ENCODE peak calls at places on chromosomes 1 and 21, in eight cellular contexts. U, F, Z, J, Q, N, X and M are unnamed samples. For H3K27me3 and H3K9me3, the result is how much of the 10 kb centered on the place peaks cover.

GRCh38 chr1:16256478-16256877 is 19.5 kb upstream of the CPLANE2 start:
- DNase-seq in U (no peak), F (no peak), Z (no peak), J (no peak), Q (no peak), N (peak), X (no peak), M (no peak)

GRCh38 chr1:33322109-33322508 is 1.2 kb upstream of the A3GALT2 start:
- DNase-seq in U (peak), F (no peak), Z (no peak), J (no peak), Q (no peak), N (no peak), X (no peak), M (no peak)

GRCh38 chr1:180811886-180812285 is 100.8 kb upstream of the KIAA1614 start:
- DNase-seq in U (no peak), F (no peak), Z (no peak), J (no peak), Q (no peak), N (no peak), X (no peak), M (no peak)

GRCh38 chr1:115771847-115772457 is 3.4 kb upstream of the CASQ2 start:
- DNase-seq in U (peak), F (peak), Z (peak), J (peak), Q (peak), N (peak), X (no peak), M (peak)

GRCh38 chr1:210394281-210394798 is 65.6 kb downstream of the HHAT start:
- DNase-seq in U (peak), F (no peak), Z (no peak), J (no peak), Q (peak), N (peak), X (no peak), M (peak)

GRCh38 chr1:32772281-32773017 is 44.7 kb downstream of the YARS1 start:
- DNase-seq in U (no peak), F (no peak), Z (no peak), J (no peak), Q (no peak), N (no peak), X (no peak), M (no peak)

GRCh38 chr1:98398649-98399048 is 262.9 kb upstream of the SNX7 start:
- DNase-seq in U (no peak), F (no peak), Z (no peak), J (no peak), Q (no peak), N (no peak), X (no peak), M (no peak)

GRCh38 chr1:206967096-206967851 is 3.0 kb downstream of the FCAMR start:
- DNase-seq in U (no peak), F (no peak), Z (no peak), J (peak), Q (peak), N (peak), X (no peak), M (no peak)

GRCh38 chr1:156476501-156477298 is 23.9 kb downstream of the MEF2D start:
- DNase-seq in U (peak), F (no peak), Z (peak), J (no peak), Q (peak), N (peak), X (no peak), M (peak)

GRCh38 chr1:183987593-183988318 is 49.8 kb downstream of the COLGALT2 start:
- DNase-seq in U (no peak), F (no peak), Z (no peak), J (no peak), Q (no peak), N (no peak), X (no peak), M (no peak)
- H3K27me3 ChIP-seq in U (under half), F (under half), Z (under half), J (under half), Q (under half), N (under half), X (under half), M (under half)

DNA sequence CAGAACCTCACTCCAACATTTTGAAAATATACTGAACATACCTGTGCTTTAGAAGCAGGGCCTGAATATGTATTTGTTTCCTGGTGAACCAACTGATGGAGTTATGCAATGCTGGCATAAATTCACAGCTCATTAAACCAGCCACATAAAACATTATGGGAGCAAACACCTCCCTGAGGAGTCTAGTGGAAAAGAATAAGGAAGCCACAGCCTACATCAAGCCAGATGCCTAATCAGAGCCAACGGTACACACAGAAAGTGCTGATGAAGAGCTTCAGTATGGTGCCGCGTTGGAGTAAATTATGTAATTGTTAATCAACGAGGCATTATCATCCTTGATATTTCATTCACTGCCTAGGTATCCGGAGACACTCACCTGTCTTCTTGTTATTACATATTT is 199.5 kb downstream of the AJAP1 start:
- DNase-seq in U (no peak), F (no peak), Z (no peak), J (peak), Q (no peak), N (no peak), X (no peak), M (no peak)
- H3K4me3 ChIP-seq in U (no peak), F (no peak), Z (no peak), J (no peak), Q (no peak), N (no peak), X (no peak), M (no peak)

DNA sequence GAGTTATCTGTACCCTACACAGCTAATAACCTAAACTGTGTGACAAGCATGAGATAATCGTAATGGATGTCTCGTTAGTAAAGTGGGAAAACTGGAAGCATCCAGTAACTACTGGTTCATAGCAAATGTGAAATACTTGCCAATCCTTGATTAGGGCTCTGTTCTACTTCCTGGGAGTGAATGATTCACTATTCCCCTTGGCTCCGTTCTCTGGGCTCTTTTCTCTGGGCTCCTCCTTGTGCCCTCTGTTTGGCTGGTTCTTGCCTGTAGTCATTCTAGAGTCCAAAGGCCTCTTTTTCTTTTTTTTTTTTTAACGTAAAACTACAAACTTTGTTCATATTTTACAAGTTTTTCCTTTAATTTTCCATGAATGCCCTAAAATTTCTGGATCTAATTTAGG is 465.8 kb upstream of the PLXNA2 start:
- DNase-seq in U (no peak), F (no peak), Z (no peak), J (no peak), Q (no peak), N (no peak), X (no peak), M (peak)
- H3K9me3 ChIP-seq in U (under half), F (under half), Z (under half), J (under half), Q (under half), N (under half), X (under half), M (under half)

GRCh38 chr1:18004257-18004656 is 103.3 kb upstream of the IGSF21 start:
- DNase-seq in U (no peak), F (no peak), Z (no peak), J (peak), Q (no peak), N (no peak), X (no peak), M (no peak)
- H3K27me3 ChIP-seq in U (under half), F (under half), Z (under half), J (under half), Q (half or more), N (under half), X (under half), M (under half)

GRCh38 chr1:3609016-3609768 is 2.1 kb downstream of the MEGF6 start:
- DNase-seq in U (no peak), F (no peak), Z (no peak), J (no peak), Q (no peak), N (no peak), X (no peak), M (no peak)

GRCh38 chr1:3609769-3610157 is 1.5 kb downstream of the MEGF6 start:
- DNase-seq in U (no peak), F (peak), Z (no peak), J (no peak), Q (no peak), N (no peak), X (no peak), M (no peak)

GRCh38 chr1:3611170-3612019 is at the start of gene MEGF6:
- DNase-seq in U (no peak), F (peak), Z (peak), J (peak), Q (peak), N (peak), X (peak), M (peak)

GRCh38 chr1:3610823-3611169 is 512 bp downstream of the MEGF6 start:
- DNase-seq in U (no peak), F (no peak), Z (no peak), J (no peak), Q (no peak), N (no peak), X (no peak), M (no peak)

DNA sequence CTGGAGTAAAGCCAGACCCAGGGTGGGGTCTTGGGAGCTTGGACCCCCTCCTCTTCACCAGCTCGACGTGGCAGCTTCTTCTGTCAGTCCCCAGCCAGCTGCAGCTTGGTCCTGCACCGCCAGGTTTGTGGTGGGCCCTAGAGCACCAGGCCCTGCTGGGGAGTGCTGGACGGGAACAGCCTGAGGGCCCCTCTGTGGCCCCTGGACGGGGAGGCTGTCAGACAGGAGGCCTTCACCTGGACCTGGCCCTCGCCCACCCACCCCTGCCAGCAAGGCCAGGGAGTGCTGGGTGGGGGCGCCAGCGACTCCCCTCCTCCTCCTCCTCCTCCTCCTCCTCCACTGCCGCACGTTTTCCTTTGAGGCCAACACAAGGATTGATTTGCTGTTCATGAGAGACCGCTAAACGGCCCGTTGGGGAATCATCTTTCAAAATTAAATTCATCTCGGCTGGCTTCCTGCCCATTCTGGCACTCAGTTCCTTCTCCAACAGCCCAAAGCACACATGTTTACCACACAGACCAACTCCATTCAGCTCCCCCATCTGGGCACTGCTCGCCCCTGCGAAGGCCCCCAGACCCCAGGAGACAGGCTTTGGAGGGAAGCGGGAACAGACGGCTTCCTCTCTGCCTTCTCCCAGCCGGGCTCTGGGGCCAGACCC is 1.0 kb downstream of the MEGF6 start:
- DNase-seq in U (no peak), F (peak), Z (no peak), J (no peak), Q (no peak), N (no peak), X (no peak), M (no peak)
- H3K4me3 ChIP-seq in U (no peak), F (peak), Z (no peak), J (no peak), Q (no peak), N (no peak), X (peak), M (peak)

GRCh38 chr21:40652436-40652835 is 194.5 kb downstream of the DSCAM start:
- DNase-seq in U (no peak), F (no peak), Z (no peak), J (no peak), Q (no peak), N (no peak), X (no peak), M (no peak)

GRCh38 chr21:40660461-40660860 is 186.5 kb downstream of the DSCAM start:
- DNase-seq in U (no peak), F (no peak), Z (no peak), J (no peak), Q (no peak), N (no peak), X (no peak), M (no peak)

GRCh38 chr21:40662889-40663288 is 184.1 kb downstream of the DSCAM start:
- DNase-seq in U (no peak), F (no peak), Z (no peak), J (no peak), Q (no peak), N (no peak), X (no peak), M (no peak)

GRCh38 chr21:40658237-40658636 is 188.7 kb downstream of the DSCAM start:
- DNase-seq in U (no peak), F (no peak), Z (no peak), J (peak), Q (no peak), N (no peak), X (no peak), M (no peak)
- H3K9me3 ChIP-seq in U (under half), F (under half), Z (under half), J (under half), Q (under half), N (under half), X (under half), M (under half)

GRCh38 chr1:2021550-2021949 is 2.4 kb downstream of the GABRD start:
- DNase-seq in U (no peak), F (no peak), Z (no peak), J (no peak), Q (no peak), N (no peak), X (no peak), M (no peak)
- H3K27me3 ChIP-seq in U (under half), F (half or more), Z (half or more), J (under half), Q (half or more), N (half or more), X (half or more), M (under half)

DNA sequence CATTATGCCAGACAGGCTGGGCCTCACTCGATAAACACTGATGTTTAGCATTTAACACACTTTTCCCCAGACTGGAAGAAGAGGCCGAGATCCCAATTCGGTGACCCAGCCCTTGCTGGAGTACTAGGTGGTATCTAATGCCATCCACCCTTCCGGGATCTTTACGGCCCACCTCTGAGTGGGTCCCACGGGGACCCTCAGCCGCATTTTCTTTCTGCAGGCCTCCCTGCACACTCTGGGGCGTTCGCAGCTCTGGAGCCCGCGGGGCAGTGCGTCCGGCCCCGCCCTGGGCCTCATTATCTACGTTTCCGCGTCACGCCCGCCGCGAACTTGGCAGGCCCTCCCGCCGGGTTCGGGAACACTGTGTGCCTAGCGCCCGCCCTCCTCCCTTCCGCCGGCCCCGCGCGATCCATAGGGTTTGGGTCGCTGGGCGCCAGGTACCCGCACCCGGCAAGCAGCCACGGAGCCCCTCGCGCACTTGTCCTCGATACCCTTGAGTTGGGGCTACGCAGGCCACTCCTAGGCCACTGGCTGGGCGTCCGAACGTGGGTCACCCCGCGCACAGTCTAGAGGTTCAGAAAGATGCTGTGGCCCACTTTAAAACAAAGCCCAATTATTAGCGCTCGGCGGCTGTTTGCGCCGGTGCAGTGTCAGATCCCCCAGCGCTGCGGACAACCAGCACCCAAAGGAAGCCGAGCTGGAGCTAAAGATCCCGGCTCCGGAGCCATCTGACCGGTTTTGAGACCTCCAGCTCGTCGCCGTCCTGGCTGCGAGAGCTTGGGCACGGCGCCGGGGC is 942 bp upstream of the EVA1C start:
- DNase-seq in U (peak), F (peak), Z (no peak), J (peak), Q (peak), N (peak), X (peak), M (peak)
- H3K4me3 ChIP-seq in U (peak), F (peak), Z (peak), J (peak), Q (peak), N (peak), X (peak), M (peak)